ENCODE peak calls at places on chromosomes 6 and 20, in ten cellular contexts. Z is GM20000; V is glutamatergic neuron; F is GM23338; G is epithelial cell of esophagus; K is ascending aorta; R is CD8-positive, alpha-beta T cell; D is H9; W is choroid plexus epithelial cell; E is body of pancreas. O is an unnamed sample.

GRCh38 chr20:1150218-1150617 is 31.8 kb downstream of the PSMF1 start:
- DNase-seq in V (no peak), E (peak), K (no peak), F (no peak), R (no peak), W (peak), G (peak), Z (no peak), D (no peak), O (no peak)

GRCh38 chr6:68726992-68727391 is 91.9 kb downstream of the ADGRB3 start:
- DNase-seq in K (no peak), F (no peak), V (no peak), Z (no peak), D (no peak), E (no peak), R (no peak), G (no peak), W (no peak), O (no peak)

GRCh38 chr6:45946887-45947286 is 68.8 kb downstream of the CLIC5 start:
- DNase-seq in G (no peak), R (no peak), K (no peak), W (peak), E (no peak), D (no peak), F (no peak), Z (no peak), V (no peak), O (no peak)

GRCh38 chr6:81743649-81744048 is 8.8 kb downstream of the TENT5A start:
- DNase-seq in K (no peak), E (no peak), D (no peak), V (no peak), G (no peak), Z (no peak), R (no peak), F (no peak), W (no peak), O (no peak)

GRCh38 chr6:36120539-36120938 is 9.8 kb upstream of the MAPK13 start:
- DNase-seq in G (no peak), Z (peak), R (peak), D (no peak), W (no peak), F (no peak), E (peak), K (no peak), V (no peak), O (peak)

GRCh38 chr6:64217721-64218603 is 582.4 kb downstream of the PHF3 start:
- DNase-seq in G (peak), V (no peak), Z (peak), K (no peak), F (no peak), W (peak), D (no peak), R (no peak), E (no peak), O (peak)

GRCh38 chr20:25191689-25192088 is 3.8 kb upstream of the ENTPD6 start:
- DNase-seq in Z (no peak), G (no peak), E (no peak), V (no peak), D (no peak), K (no peak), F (no peak), W (no peak), R (no peak), O (peak)

GRCh38 chr6:170057034-170057734 is 233.7 kb downstream of the DLL1 start:
- DNase-seq in K (no peak), Z (no peak), E (no peak), D (no peak), F (no peak), V (peak), W (no peak), R (no peak), G (no peak), O (no peak)

GRCh38 chr6:25863360-25863759 is 10.7 kb downstream of the SLC17A3 start:
- DNase-seq in R (no peak), V (no peak), K (no peak), Z (no peak), E (no peak), W (no peak), D (no peak), F (no peak), G (no peak), O (no peak)

GRCh38 chr6:36104836-36105235 is 25.5 kb upstream of the MAPK13 start:
- DNase-seq in R (no peak), G (no peak), F (no peak), D (no peak), V (no peak), W (peak), Z (no peak), E (no peak), K (no peak), O (no peak)

GRCh38 chr6:85551264-85551663 is 42.4 kb downstream of the SNX14 start:
- DNase-seq in K (no peak), G (peak), E (no peak), R (no peak), D (no peak), F (peak), V (no peak), Z (no peak), W (peak), O (no peak)

GRCh38 chr20:52457826-52458225 is 266.2 kb upstream of the ZFP64 start:
- DNase-seq in K (no peak), E (no peak), Z (no peak), R (no peak), W (no peak), V (no peak), D (no peak), G (peak), F (no peak), O (no peak)

GRCh38 chr6:7818480-7819165 is 92.0 kb downstream of the TXNDC5 start:
- DNase-seq in G (no peak), R (no peak), Z (no peak), K (no peak), F (no peak), V (no peak), D (no peak), E (no peak), W (no peak), O (no peak)

GRCh38 chr6:118719351-118720124 is 68.1 kb upstream of the CEP85L start:
- DNase-seq in W (no peak), E (no peak), R (peak), Z (peak), D (no peak), F (no peak), V (no peak), K (no peak), G (no peak), O (no peak)

GRCh38 chr20:2991532-2991931 is 51.9 kb upstream of the GNRH2 start:
- DNase-seq in W (no peak), D (no peak), Z (no peak), F (no peak), R (no peak), K (no peak), V (no peak), G (no peak), E (no peak), O (no peak)

GRCh38 chr6:149995971-149996370 is 29.4 kb downstream of the RAET1L start:
- DNase-seq in W (no peak), K (no peak), V (no peak), F (no peak), E (no peak), D (no peak), G (no peak), R (no peak), Z (no peak), O (no peak)

GRCh38 chr6:112501705-112502104 is 154.6 kb downstream of the RFPL4B start:
- DNase-seq in W (peak), V (peak), D (no peak), Z (no peak), R (no peak), F (peak), G (no peak), E (no peak), K (no peak), O (no peak)

GRCh38 chr6:168179133-168179532 is 100.1 kb upstream of the FRMD1 start:
- DNase-seq in W (no peak), V (no peak), K (no peak), D (peak), E (no peak), Z (no peak), G (no peak), R (no peak), F (peak), O (no peak)

GRCh38 chr6:35601331-35602132 is 87.2 kb downstream of the FKBP5 start:
- DNase-seq in G (peak), R (peak), Z (no peak), K (peak), W (peak), F (peak), D (no peak), E (peak), V (no peak), O (peak)

GRCh38 chr6:168450921-168451320 is 9.9 kb downstream of the SMOC2 start:
- DNase-seq in Z (no peak), D (no peak), F (peak), V (no peak), W (no peak), K (no peak), R (no peak), G (no peak), E (no peak), O (no peak)

GRCh38 chr6:23349521-23350147 is 776.4 kb upstream of the NRSN1 start:
- DNase-seq in V (no peak), W (peak), K (no peak), R (no peak), E (no peak), Z (no peak), F (no peak), G (peak), D (no peak), O (no peak)

GRCh38 chr6:151284012-151284411 is 44.2 kb downstream of the AKAP12 start:
- DNase-seq in Z (no peak), E (no peak), G (peak), R (no peak), W (no peak), V (no peak), F (no peak), D (no peak), K (no peak), O (no peak)

GRCh38 chr6:74991573-74992332 is 214.1 kb downstream of the COL12A1 start:
- DNase-seq in F (peak), K (no peak), E (no peak), W (peak), D (no peak), R (no peak), V (no peak), G (peak), Z (no peak), O (no peak)

GRCh38 chr6:37242429-37243052 is 15.0 kb upstream of the TBC1D22B start:
- DNase-seq in Z (peak), G (peak), F (no peak), W (peak), V (no peak), E (peak), K (no peak), R (no peak), D (no peak), O (peak)

GRCh38 chr6:74879234-74879633 is 326.6 kb downstream of the COL12A1 start:
- DNase-seq in W (peak), D (no peak), K (no peak), E (no peak), R (no peak), F (no peak), Z (no peak), V (no peak), G (peak), O (no peak)

GRCh38 chr6:149897855-149898744 is at the start of gene RAET1E:
- DNase-seq in W (no peak), D (no peak), Z (no peak), E (no peak), V (no peak), R (no peak), K (no peak), F (peak), G (peak), O (no peak)

GRCh38 chr6:12386816-12387215 is 96.7 kb downstream of the EDN1 start:
- DNase-seq in Z (no peak), W (no peak), V (no peak), G (peak), F (no peak), R (no peak), D (no peak), E (no peak), K (no peak), O (no peak)

GRCh38 chr6:64861039-64861651 is 845.9 kb downstream of the EYS start:
- DNase-seq in W (no peak), E (no peak), F (no peak), Z (no peak), K (no peak), V (no peak), G (no peak), R (no peak), D (no peak), O (no peak)

GRCh38 chr20:37729452-37729851 is 35.6 kb downstream of the CTNNBL1 start:
- DNase-seq in D (no peak), F (no peak), W (no peak), K (no peak), Z (no peak), G (no peak), V (no peak), E (no peak), R (no peak), O (no peak)

GRCh38 chr6:134352786-134353480 is 35.0 kb upstream of the SGK1 start:
- DNase-seq in Z (no peak), D (no peak), E (no peak), F (no peak), W (peak), G (peak), K (no peak), V (no peak), R (no peak), O (no peak)

GRCh38 chr6:106026748-106027147 is 59.4 kb upstream of the PRDM1 start:
- DNase-seq in F (no peak), E (no peak), R (no peak), V (no peak), W (no peak), K (no peak), G (no peak), Z (peak), D (no peak), O (no peak)

GRCh38 chr20:23227976-23228375 is 122.6 kb upstream of the NXT1 start:
- DNase-seq in V (no peak), G (no peak), F (no peak), D (no peak), W (no peak), K (no peak), Z (no peak), E (no peak), R (no peak), O (no peak)

GRCh38 chr6:170292778-170293164 is 1.9 kb upstream of the DLL1 start:
- DNase-seq in W (no peak), Z (peak), K (no peak), F (no peak), V (no peak), R (no peak), D (no peak), E (no peak), G (peak), O (no peak)

DNA sequence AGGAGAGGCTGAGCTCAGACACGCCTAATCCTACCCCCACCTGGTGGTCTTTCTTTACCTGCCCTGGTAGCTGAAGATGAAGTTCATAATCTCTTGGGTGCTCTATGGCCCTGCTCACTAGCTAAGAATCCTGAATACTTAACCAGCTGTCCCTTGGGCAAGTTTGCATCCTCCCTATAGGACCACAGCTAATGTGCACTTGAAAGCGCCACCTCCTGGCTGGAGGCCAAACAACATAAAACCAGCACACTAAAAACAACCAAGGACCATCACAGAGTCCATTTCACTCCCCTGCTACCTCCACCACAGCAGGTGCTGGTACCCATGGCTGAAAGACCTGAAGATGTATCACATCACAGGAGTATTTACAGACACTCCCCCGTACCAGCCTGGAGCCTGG is 155.5 kb upstream of the SLC24A3 start:
- DNase-seq in K (no peak), Z (no peak), F (peak), D (no peak), V (no peak), G (no peak), E (no peak), W (no peak), R (no peak), O (no peak)
- TF ChIP-seq CTCF in K (no peak), Z (no peak), F (peak), D (peak), V (peak), G (no peak), E (no peak), W (no peak), R (no peak), O (no peak)

DNA sequence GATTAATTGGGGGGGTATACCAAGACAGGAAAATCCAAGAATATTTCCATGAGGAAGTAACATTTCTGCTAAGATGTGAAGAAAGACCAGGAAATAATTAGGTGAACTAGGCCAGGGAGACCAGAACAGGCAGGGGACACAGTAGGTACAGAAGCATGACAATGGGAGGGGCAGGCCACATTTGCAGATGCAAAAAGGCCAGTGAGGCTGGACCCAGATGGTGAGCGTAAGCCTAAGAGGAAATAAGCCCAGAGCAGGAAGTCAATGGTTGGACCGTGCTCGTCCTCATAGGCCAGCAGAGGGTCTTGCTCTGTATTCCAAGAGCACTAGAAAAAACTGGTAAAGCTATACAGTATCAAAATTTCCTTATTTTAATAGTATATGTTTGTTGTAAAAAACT is 9.4 kb downstream of the CEP162 start:
- DNase-seq in W (no peak), K (no peak), F (peak), E (no peak), V (no peak), G (no peak), R (no peak), Z (no peak), D (peak), O (no peak)
- TF ChIP-seq CTCF in W (no peak), K (no peak), F (no peak), E (no peak), V (no peak), G (no peak), R (no peak), Z (no peak), D (no peak), O (no peak)

DNA sequence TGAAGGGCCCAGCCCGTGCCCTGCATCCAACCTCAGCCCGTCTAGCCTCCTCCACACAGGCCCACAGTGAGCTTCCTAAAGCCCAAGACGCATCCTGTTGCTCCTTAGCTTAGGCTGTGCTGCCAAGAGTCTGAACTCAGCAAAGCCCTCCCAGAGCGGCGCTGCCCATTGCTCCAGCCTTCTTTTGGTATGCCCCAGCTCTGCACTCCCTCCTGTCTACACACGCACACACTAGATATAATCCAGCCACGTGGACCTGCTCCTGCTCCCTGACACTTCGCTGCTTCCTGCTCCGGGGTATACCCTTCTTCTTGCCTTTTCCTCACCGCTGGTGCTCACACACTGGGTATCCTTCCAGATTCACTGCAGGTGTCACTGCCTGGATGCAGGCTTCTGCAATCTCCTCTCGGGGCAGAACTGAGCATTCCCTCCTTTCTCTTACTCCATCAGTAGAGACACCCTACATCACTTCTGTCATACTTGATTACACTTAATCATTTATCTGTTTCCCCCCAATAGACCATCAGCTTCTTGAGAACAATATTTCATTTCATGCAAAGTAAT is 23.8 kb downstream of the GABRR2 start:
- DNase-seq in K (no peak), Z (no peak), D (peak), R (no peak), W (no peak), E (no peak), G (no peak), V (no peak), F (no peak), O (no peak)
- TF ChIP-seq CTCF in K (no peak), Z (no peak), D (no peak), R (no peak), W (no peak), E (no peak), G (no peak), V (no peak), F (no peak), O (no peak)

GRCh38 chr20:17659801-17660200 is 22.2 kb downstream of the RRBP1 start:
- DNase-seq in Z (no peak), G (no peak), F (peak), K (no peak), R (no peak), E (peak), V (no peak), W (no peak), D (no peak), O (peak)
- TF ChIP-seq CTCF in Z (no peak), G (no peak), F (peak), K (no peak), R (no peak), E (peak), V (no peak), W (no peak), D (peak), O (no peak)

GRCh38 chr20:31722388-31723281 is at the start of gene BCL2L1:
- DNase-seq in K (peak), V (peak), Z (peak), R (peak), E (peak), F (peak), D (peak), G (peak), W (peak), O (peak)

GRCh38 chr20:31721408-31722332 is 998 bp downstream of the BCL2L1 start:
- DNase-seq in E (no peak), W (no peak), V (peak), F (peak), R (no peak), Z (no peak), G (no peak), D (peak), K (no peak), O (no peak)

GRCh38 chr20:31719644-31720485 is 2.8 kb downstream of the BCL2L1 start:
- DNase-seq in Z (no peak), K (no peak), D (peak), G (no peak), F (peak), W (peak), V (no peak), R (no peak), E (no peak), O (no peak)

GRCh38 chr20:31718952-31719643 is 3.6 kb downstream of the BCL2L1 start:
- DNase-seq in Z (no peak), D (no peak), R (no peak), V (no peak), E (no peak), F (peak), G (peak), K (no peak), W (no peak), O (no peak)

DNA sequence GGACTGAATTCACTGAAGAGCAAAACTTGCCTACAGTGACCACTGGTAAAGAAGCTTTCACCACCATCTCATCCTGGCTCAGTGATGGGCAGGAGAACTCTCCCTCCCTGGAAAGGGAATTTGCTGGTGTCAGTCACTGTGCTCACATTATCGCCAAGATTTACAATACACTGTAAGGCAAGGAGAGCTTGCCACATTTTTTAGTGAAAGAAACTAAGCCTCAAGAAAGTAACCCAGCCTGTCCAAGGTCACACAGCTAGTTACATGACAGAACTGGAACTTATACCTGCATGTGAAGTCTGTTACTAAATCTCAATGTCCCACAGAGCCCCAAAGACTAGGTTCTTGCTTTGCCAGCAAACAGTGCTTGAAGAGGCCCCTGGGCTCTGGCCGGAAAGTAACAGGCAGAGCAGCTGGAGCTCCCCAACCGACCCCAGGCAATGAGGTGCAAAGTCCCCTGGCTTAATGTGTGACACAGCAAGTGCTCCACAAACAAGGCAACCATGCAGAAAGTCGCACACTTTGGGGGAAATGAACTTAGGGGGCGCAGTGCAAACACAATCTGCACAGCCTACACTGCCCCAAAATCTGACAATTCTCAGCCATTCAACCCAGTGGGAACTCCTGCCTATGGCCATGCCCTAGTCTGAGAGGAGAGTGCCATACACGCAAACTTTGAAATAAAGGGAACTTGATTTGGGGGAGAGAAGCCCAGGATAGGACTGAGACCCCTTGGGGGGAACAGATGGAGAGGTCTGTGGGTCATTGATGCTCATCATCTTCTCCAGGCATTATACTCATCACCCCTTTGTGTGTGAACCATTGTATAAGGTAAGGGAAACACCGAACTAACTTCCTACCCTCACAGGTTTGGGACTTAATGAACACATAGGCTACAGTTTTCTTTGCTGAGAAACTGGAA is 1.9 kb downstream of the BCL2L1 start:
- DNase-seq in V (peak), K (no peak), D (no peak), G (no peak), F (peak), W (no peak), E (peak), R (peak), Z (peak), O (no peak)
- TF ChIP-seq CTCF in V (no peak), K (no peak), D (no peak), G (no peak), F (no peak), W (peak), E (no peak), R (no peak), Z (peak), O (no peak)

GRCh38 chr6:157762636-157763035 is 60.4 kb upstream of the SNX9 start:
- DNase-seq in Z (no peak), V (no peak), E (no peak), D (peak), K (no peak), F (no peak), R (peak), G (no peak), W (peak), O (no peak)
- TF ChIP-seq CTCF in Z (no peak), V (no peak), E (no peak), D (peak), K (no peak), F (peak), R (peak), G (no peak), W (peak), O (no peak)